ENCODE peak calls at places on chromosomes 4 and X, in seven cellular contexts. M is Karpas-422; A is activated CD4-positive, CD25-positive, alpha-beta regulatory T cell; O is mesenchymal stem cell; Z is activated CD4-positive, alpha-beta memory T cell treated with anti-CD3 and anti-CD28 coated beads, Interleukin-2, amount 10 ng/mL, durations not matched to agents 7 days and 5 days; I is cardiac muscle cell; T is dermis blood vessel endothelial cell. L is an unnamed sample.

GRCh38 chr4:26207631-26208030 is 113.2 kb upstream of the RBPJ start:
- DNase-seq in M (no peak), A (no peak), O (no peak), Z (no peak), I (no peak), T (no peak), L (no peak)

GRCh38 chr4:14566518-14566917 is 435.8 kb upstream of the CPEB2 start:
- DNase-seq in M (no peak), A (no peak), O (no peak), Z (no peak), I (peak), T (no peak), L (no peak)

GRCh38 chrX:38105216-38105725 is 98.9 kb downstream of the SYTL5 start:
- DNase-seq in M (no peak), A (no peak), O (no peak), Z (no peak), I (no peak), T (no peak), L (no peak)

GRCh38 chrX:49271341-49271740 is 1.7 kb downstream of the PPP1R3F start:
- DNase-seq in M (no peak), A (no peak), O (no peak), Z (no peak), I (no peak), T (no peak), L (no peak)

GRCh38 chrX:54695816-54696487 is 102.1 kb downstream of the ITIH6 start:
- DNase-seq in M (peak), A (no peak), O (peak), Z (no peak), I (no peak), T (no peak), L (no peak)

GRCh38 chr4:4575284-4576211 is 33.7 kb upstream of the STX18 start:
- DNase-seq in M (peak), A (peak), O (peak), Z (peak), I (peak), T (peak), L (peak)

GRCh38 chrX:119853449-119853848 is 686 bp upstream of the UPF3B start:
- DNase-seq in M (no peak), A (no peak), O (peak), Z (no peak), I (peak), T (peak), L (no peak)

GRCh38 chr4:6019316-6020263 is 1.4 kb upstream of the C4orf50 start:
- DNase-seq in M (peak), A (no peak), O (peak), Z (peak), I (peak), T (peak), L (peak)

GRCh38 chrX:115525486-115525885 is 35.5 kb upstream of the PLS3 start:
- DNase-seq in M (no peak), A (no peak), O (no peak), Z (no peak), I (no peak), T (no peak), L (no peak)

GRCh38 chr4:89301902-89302301 is 5.7 kb downstream of the GPRIN3 start:
- DNase-seq in M (peak), A (no peak), O (no peak), Z (no peak), I (no peak), T (no peak), L (no peak)

GRCh38 chrX:55488268-55488558 is 1.4 kb downstream of the USP51 start:
- DNase-seq in M (no peak), A (no peak), O (no peak), Z (no peak), I (no peak), T (no peak), L (peak)

GRCh38 chr4:172726001-172726423 is 442.6 kb upstream of the GALNT7 start:
- DNase-seq in M (no peak), A (no peak), O (no peak), Z (no peak), I (no peak), T (no peak), L (no peak)

GRCh38 chr4:183098080-183098722 is 856 bp upstream of the WWC2 start:
- DNase-seq in M (no peak), A (no peak), O (peak), Z (no peak), I (peak), T (peak), L (peak)

GRCh38 chr4:187444061-187444460 is 551.5 kb upstream of the ZFP42 start:
- DNase-seq in M (no peak), A (no peak), O (peak), Z (no peak), I (no peak), T (no peak), L (no peak)

GRCh38 chr4:89111833-89112563 is 665 bp downstream of the TIGD2 start:
- DNase-seq in M (peak), A (no peak), O (peak), Z (no peak), I (peak), T (peak), L (no peak)

GRCh38 chrX:154096140-154097002 is 1.1 kb downstream of the MECP2 start:
- DNase-seq in M (no peak), A (no peak), O (peak), Z (peak), I (peak), T (peak), L (no peak)

GRCh38 chr4:121189811-121190210 is 25.7 kb upstream of the TNIP3 start:
- DNase-seq in M (no peak), A (no peak), O (no peak), Z (peak), I (no peak), T (no peak), L (no peak)

GRCh38 chrX:38117485-38117884 is 103.2 kb downstream of the SRPX start:
- DNase-seq in M (no peak), A (no peak), O (no peak), Z (no peak), I (peak), T (peak), L (no peak)

GRCh38 chr4:64125354-64125753 is 283.9 kb downstream of the TECRL start:
- DNase-seq in M (no peak), A (no peak), O (no peak), Z (no peak), I (no peak), T (no peak), L (no peak)

GRCh38 chrX:7253565-7253964 is 105.6 kb upstream of the PUDP start:
- DNase-seq in M (no peak), A (no peak), O (no peak), Z (no peak), I (no peak), T (no peak), L (no peak)

L was measured in neuronal stem cell.